ENCODE peak calls at places on chromosomes 2 and 18, in five cellular contexts. Z is NCI-H2227 treated with DMSO at 0.1 percent for 48 hours, B is kidney glomerular epithelial cell, P is head of caudate nucleus, R is transverse colon. Y is an unnamed sample.

GRCh38 chr2:218021536-218022071 is 18.8 kb upstream of the TNS1 start:
- DNase-seq in P (no peak), R (no peak), Z (no peak), B (no peak), Y (no peak)

GRCh38 chr18:8705280-8705940 is at the start of gene MTCL1:
- DNase-seq in R (no peak), B (peak), P (no peak), Z (peak), Y (peak)

GRCh38 chr2:240991378-240992263 is 6.8 kb upstream of the SNED1 start:
- DNase-seq in B (peak), Z (no peak), R (peak), P (peak), Y (peak)

GRCh38 chr2:96413067-96413722 is 77.6 kb downstream of the NCAPH start:
- DNase-seq in Z (no peak), B (no peak), R (peak), P (no peak), Y (peak)

GRCh38 chr2:112648081-112648480 is 2.3 kb downstream of the SLC20A1 start:
- DNase-seq in Z (no peak), P (no peak), R (no peak), B (no peak), Y (peak)

GRCh38 chr2:237393523-237393922 is 20.4 kb downstream of the COL6A3 start:
- DNase-seq in R (no peak), Z (no peak), P (no peak), B (no peak), Y (no peak)

GRCh38 chr18:58391113-58391892 is 237.6 kb downstream of the ALPK2 start:
- DNase-seq in R (no peak), B (no peak), Z (peak), P (no peak), Y (no peak)

GRCh38 chr2:39772086-39772811 is 6.8 kb downstream of the THUMPD2 start:
- DNase-seq in R (no peak), Z (no peak), P (no peak), B (no peak), Y (no peak)

GRCh38 chr2:234967874-234968208 is 16.0 kb downstream of the SH3BP4 start:
- DNase-seq in B (no peak), P (no peak), Z (no peak), R (peak), Y (peak)

GRCh38 chr2:96870631-96871255 is 863 bp upstream of the SEMA4C start:
- DNase-seq in P (peak), Z (peak), B (no peak), R (peak), Y (peak)

GRCh38 chr2:27263287-27264252 is 723 bp upstream of the SLC30A3 start:
- DNase-seq in Z (no peak), B (no peak), P (no peak), R (no peak), Y (no peak)

GRCh38 chr2:39629646-39630045 is 36.1 kb upstream of the TMEM178A start:
- DNase-seq in R (no peak), Z (no peak), B (no peak), P (no peak), Y (no peak)

GRCh38 chr2:127526940-127527804 is 883 bp upstream of the IWS1 start:
- DNase-seq in B (no peak), R (no peak), P (no peak), Z (no peak), Y (no peak)

GRCh38 chr2:80719607-80720006 is 415.1 kb upstream of the LRRTM1 start:
- DNase-seq in R (no peak), P (no peak), B (no peak), Z (no peak), Y (no peak)

GRCh38 chr2:152097291-152098032 is 1.4 kb downstream of the CACNB4 start:
- DNase-seq in P (no peak), B (no peak), R (no peak), Z (no peak), Y (peak)

GRCh38 chr2:8337321-8337720 is 344.5 kb upstream of the ID2 start:
- DNase-seq in Z (no peak), R (no peak), B (no peak), P (no peak), Y (no peak)

GRCh38 chr18:23380001-23380550 is 73.0 kb upstream of the RIOK3 start:
- DNase-seq in R (no peak), B (peak), P (no peak), Z (no peak), Y (no peak)

GRCh38 chr2:143581989-143582719 is 452.9 kb downstream of the ARHGAP15 start:
- DNase-seq in P (peak), Z (peak), R (no peak), B (peak), Y (no peak)

GRCh38 chr18:52829876-52830390 is 489.9 kb downstream of the DCC start:
- DNase-seq in B (no peak), P (no peak), Z (no peak), R (no peak), Y (no peak)

GRCh38 chr2:32135409-32135808 is 30.3 kb upstream of the SLC30A6 start:
- DNase-seq in Z (no peak), P (no peak), R (peak), B (peak), Y (peak)

GRCh38 chr18:79856119-79857080 is 58.7 kb downstream of the KCNG2 start:
- DNase-seq in Z (no peak), B (no peak), P (peak), R (no peak), Y (peak)

GRCh38 chr2:223970343-223971128 is 13.3 kb downstream of the MRPL44 start:
- DNase-seq in Z (peak), P (peak), B (peak), R (no peak), Y (peak)

GRCh38 chr2:213187833-213188532 is 36.6 kb upstream of the IKZF2 start:
- DNase-seq in R (no peak), P (no peak), B (peak), Z (no peak), Y (peak)

GRCh38 chr18:54775686-54776085 is 52.6 kb upstream of the RAB27B start:
- DNase-seq in P (no peak), B (peak), Z (no peak), R (no peak), Y (peak)

Y was measured in body of pancreas.